ENCODE peak calls at places on chromosomes 13 and 19, in five cellular contexts. D is H9, W is H1, Z is trophoblast cell, K is mesenchymal stem cell. E is an unnamed sample.

GRCh38 chr19:54674021-54674617 is 11.3 kb downstream of the LILRB4 start:
- DNase-seq in D (no peak), W (no peak), Z (no peak), K (no peak), E (no peak)

GRCh38 chr19:8392017-8392591 is 1.9 kb downstream of the RAB11B start:
- DNase-seq in D (no peak), W (no peak), Z (no peak), K (peak), E (no peak)

GRCh38 chr19:21749090-21749489 is 18.3 kb downstream of the ZNF100 start:
- DNase-seq in D (no peak), W (no peak), Z (no peak), K (no peak), E (no peak)

GRCh38 chr19:55303477-55303876 is 19.7 kb downstream of the BRSK1 start:
- DNase-seq in D (no peak), W (no peak), Z (no peak), K (no peak), E (no peak)

GRCh38 chr19:33464733-33465115 is 56.9 kb downstream of the PEPD start:
- DNase-seq in D (peak), W (no peak), Z (no peak), K (no peak), E (no peak)

GRCh38 chr13:113110852-113111315 is 5.3 kb downstream of the F7 start:
- DNase-seq in D (no peak), W (no peak), Z (no peak), K (no peak), E (no peak)

GRCh38 chr19:28643284-28643683 is 569.7 kb downstream of the UQCRFS1 start:
- DNase-seq in D (no peak), W (no peak), Z (no peak), K (no peak), E (no peak)

GRCh38 chr13:74136089-74136658 is 2.0 kb upstream of the KLF12 start:
- DNase-seq in D (no peak), W (no peak), Z (no peak), K (peak), E (no peak)

GRCh38 chr13:39561971-39562370 is 41.0 kb downstream of the LHFPL6 start:
- DNase-seq in D (no peak), W (no peak), Z (no peak), K (no peak), E (no peak)

GRCh38 chr13:31767175-31767900 is 28.0 kb downstream of the RXFP2 start:
- DNase-seq in D (no peak), W (no peak), Z (peak), K (peak), E (no peak)

GRCh38 chr19:16416996-16417395 is 54.8 kb downstream of the EPS15L1 start:
- DNase-seq in D (no peak), W (no peak), Z (no peak), K (no peak), E (no peak)

GRCh38 chr13:47484564-47484963 is 516.5 kb downstream of the SUCLA2 start:
- DNase-seq in D (no peak), W (no peak), Z (no peak), K (peak), E (no peak)

GRCh38 chr13:21670006-21670882 is 629 bp upstream of the FGF9 start:
- DNase-seq in D (peak), W (no peak), Z (no peak), K (peak), E (peak)

GRCh38 chr19:33298146-33298911 is 4.0 kb downstream of the CEBPA start:
- DNase-seq in D (no peak), W (no peak), Z (peak), K (no peak), E (no peak)

GRCh38 chr19:45598267-45599011 is 3.6 kb downstream of the GPR4 start:
- DNase-seq in D (no peak), W (no peak), Z (no peak), K (no peak), E (no peak)

GRCh38 chr19:19545128-19545591 is 7.1 kb downstream of the CILP2 start:
- DNase-seq in D (no peak), W (no peak), Z (no peak), K (no peak), E (no peak)

GRCh38 chr19:10884273-10884672 is 12.9 kb downstream of the CARM1 start:
- DNase-seq in D (no peak), W (no peak), Z (no peak), K (peak), E (no peak)

GRCh38 chr19:55305491-55305890 is 19.6 kb downstream of the TMEM150B start:
- DNase-seq in D (peak), W (no peak), Z (peak), K (peak), E (no peak)

GRCh38 chr19:14536926-14537692 is 7.7 kb downstream of the TECR start:
- DNase-seq in D (peak), W (peak), Z (peak), K (peak), E (peak)

GRCh38 chr13:42747399-42747873 is 33.9 kb upstream of the FAM216B start:
- DNase-seq in D (no peak), W (no peak), Z (peak), K (peak), E (no peak)

GRCh38 chr19:16566161-16566560 is 6.1 kb downstream of the SLC35E1 start:
- DNase-seq in D (no peak), W (no peak), Z (no peak), K (no peak), E (no peak)

GRCh38 chr13:65063753-65064152 is 2166.4 kb downstream of the PCDH9 start:
- DNase-seq in D (no peak), W (no peak), Z (no peak), K (no peak), E (no peak)

GRCh38 chr19:11995174-11995573 is 30.3 kb downstream of the ZNF763 start:
- DNase-seq in D (no peak), W (no peak), Z (no peak), K (peak), E (no peak)

GRCh38 chr13:110259651-110260050 is 47.3 kb downstream of the COL4A1 start:
- DNase-seq in D (no peak), W (no peak), Z (no peak), K (no peak), E (no peak)

GRCh38 chr13:106602178-106602577 is 34.2 kb upstream of the ARGLU1 start:
- DNase-seq in D (no peak), W (no peak), Z (no peak), K (no peak), E (no peak)

GRCh38 chr13:107712145-107712544 is 503.2 kb downstream of the LIG4 start:
- DNase-seq in D (no peak), W (no peak), Z (no peak), K (peak), E (no peak)

GRCh38 chr13:79874396-79875360 is 393.7 kb downstream of the NDFIP2 start:
- DNase-seq in D (no peak), W (no peak), Z (peak), K (no peak), E (no peak)

GRCh38 chr19:40365613-40366401 is 17.3 kb downstream of the PLD3 start:
- DNase-seq in D (peak), W (peak), Z (no peak), K (peak), E (peak)

GRCh38 chr13:75787249-75787940 is 151.3 kb downstream of the LMO7 start:
- DNase-seq in D (no peak), W (no peak), Z (no peak), K (peak), E (no peak)
- H3K4me2 ChIP-seq in D (no peak), W (no peak), Z (no peak), K (no peak), E (no peak)

GRCh38 chr13:28528388-28528787 is 33.5 kb upstream of the FLT1 start:
- DNase-seq in D (no peak), W (no peak), Z (no peak), K (no peak), E (no peak)
- H2AFZ ChIP-seq in D (no peak), W (no peak), Z (no peak), K (no peak), E (no peak)

GRCh38 chr19:4029247-4029614 is 21.7 kb downstream of the PIAS4 start:
- DNase-seq in D (no peak), W (no peak), Z (no peak), K (no peak), E (no peak)

GRCh38 chr19:4030981-4031380 is 23.4 kb downstream of the PIAS4 start:
- DNase-seq in D (no peak), W (no peak), Z (no peak), K (no peak), E (no peak)

GRCh38 chr19:4027146-4027545 is 19.6 kb downstream of the PIAS4 start:
- DNase-seq in D (no peak), W (no peak), Z (no peak), K (no peak), E (no peak)

GRCh38 chr19:4030552-4030951 is 23.0 kb downstream of the PIAS4 start:
- DNase-seq in D (no peak), W (no peak), Z (no peak), K (no peak), E (no peak)

DNA sequence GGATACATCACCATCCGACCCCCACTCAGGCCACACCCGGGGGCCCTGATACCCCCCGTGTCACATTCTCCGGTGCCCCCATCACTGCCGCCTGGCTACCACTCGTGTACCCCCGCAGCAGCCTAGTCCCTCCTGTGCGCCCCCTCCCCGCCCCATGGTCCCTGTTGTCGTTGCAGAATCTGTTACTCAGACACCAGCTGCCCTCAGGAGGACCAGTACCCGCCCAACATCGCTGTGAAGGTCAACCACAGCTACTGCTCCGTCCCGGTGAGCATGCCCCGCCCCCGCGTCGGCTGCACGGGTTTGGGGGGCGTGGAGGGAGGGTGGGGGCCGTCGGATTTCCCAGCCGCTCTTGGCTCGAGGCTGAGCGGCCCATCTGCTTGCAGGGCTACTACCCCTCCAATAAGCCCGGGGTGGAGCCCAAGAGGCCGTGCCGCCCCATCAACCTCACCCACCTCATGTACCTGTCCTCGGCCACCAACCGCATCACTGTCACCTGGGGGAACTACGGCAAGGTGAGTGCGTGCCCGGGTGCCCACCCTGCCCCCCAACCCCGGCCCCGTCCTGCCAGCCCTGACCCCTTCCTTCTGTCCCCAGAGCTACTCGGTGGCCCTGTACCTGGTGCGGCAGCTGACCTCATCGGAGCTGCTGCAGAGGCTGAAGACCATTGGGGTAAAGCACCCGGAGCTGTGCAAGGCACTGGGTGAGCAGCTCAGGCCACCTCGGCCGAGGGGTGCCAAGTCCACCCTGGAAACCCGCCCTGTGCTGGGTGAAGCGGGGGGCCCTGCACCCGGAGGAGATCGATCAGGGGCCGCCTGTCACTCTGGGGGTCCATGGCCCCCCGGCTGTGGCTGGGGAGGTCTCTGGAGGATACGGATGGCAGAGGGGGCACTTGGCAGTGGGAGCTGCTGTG is 21.1 kb downstream of the PIAS4 start:
- DNase-seq in D (no peak), W (no peak), Z (no peak), K (no peak), E (no peak)
- H2BK12ac ChIP-seq in D (no peak), W (no peak), Z (no peak), K (no peak), E (no peak)

GRCh38 chr13:46140044-46140443 is 35.2 kb upstream of the CPB2 start:
- DNase-seq in D (no peak), W (no peak), Z (no peak), K (no peak), E (no peak)

GRCh38 chr13:46145950-46146349 is 36.0 kb downstream of the LCP1 start:
- DNase-seq in D (no peak), W (no peak), Z (no peak), K (no peak), E (no peak)

GRCh38 chr13:46146898-46147297 is 35.1 kb downstream of the LCP1 start:
- DNase-seq in D (peak), W (no peak), Z (no peak), K (peak), E (no peak)

GRCh38 chr13:46143239-46143701 is 38.4 kb upstream of the CPB2 start:
- DNase-seq in D (no peak), W (no peak), Z (no peak), K (no peak), E (no peak)

GRCh38 chr13:46142692-46143238 is 37.9 kb upstream of the CPB2 start:
- DNase-seq in D (no peak), W (no peak), Z (no peak), K (no peak), E (no peak)
- H3K4me2 ChIP-seq in D (no peak), W (no peak), Z (no peak), K (no peak), E (no peak)

GRCh38 chr13:83883061-83883523 is 818 bp upstream of the SLITRK1 start:
- DNase-seq in D (peak), W (no peak), Z (no peak), K (no peak), E (no peak)
- H2AFZ ChIP-seq in D (peak), W (peak), Z (no peak), K (no peak), E (peak)

GRCh38 chr13:48715977-48716376 is 62.2 kb downstream of the CYSLTR2 start:
- DNase-seq in D (no peak), W (no peak), Z (no peak), K (no peak), E (no peak)
- H2BK12ac ChIP-seq in D (no peak), W (no peak), Z (no peak), K (no peak), E (no peak)

GRCh38 chr19:35037716-35038622 is 3.6 kb upstream of the HPN start:
- DNase-seq in D (no peak), W (no peak), Z (no peak), K (no peak), E (no peak)

GRCh38 chr19:35040474-35040825 is 1.1 kb upstream of the HPN start:
- DNase-seq in D (no peak), W (no peak), Z (no peak), K (no peak), E (no peak)

GRCh38 chr19:35040826-35041547 is 534 bp upstream of the HPN start:
- DNase-seq in D (peak), W (no peak), Z (no peak), K (peak), E (no peak)

GRCh38 chr19:35039881-35040456 is 1.6 kb upstream of the HPN start:
- DNase-seq in D (peak), W (no peak), Z (no peak), K (no peak), E (no peak)

GRCh38 chr19:35038623-35039512 is 2.7 kb upstream of the HPN start:
- DNase-seq in D (no peak), W (no peak), Z (no peak), K (peak), E (no peak)
- H3K4me2 ChIP-seq in D (no peak), W (no peak), Z (no peak), K (no peak), E (no peak)

GRCh38 chr13:36414461-36414860 is 17.8 kb upstream of the CCNA1 start:
- DNase-seq in D (no peak), W (no peak), Z (no peak), K (no peak), E (no peak)

GRCh38 chr13:36417328-36417727 is 15.0 kb upstream of the CCNA1 start:
- DNase-seq in D (no peak), W (no peak), Z (no peak), K (no peak), E (no peak)

GRCh38 chr13:36412736-36413135 is 19.6 kb upstream of the CCNA1 start:
- DNase-seq in D (no peak), W (no peak), Z (no peak), K (no peak), E (no peak)

GRCh38 chr13:36418022-36418805 is 14.1 kb upstream of the CCNA1 start:
- DNase-seq in D (no peak), W (no peak), Z (no peak), K (peak), E (no peak)

DNA sequence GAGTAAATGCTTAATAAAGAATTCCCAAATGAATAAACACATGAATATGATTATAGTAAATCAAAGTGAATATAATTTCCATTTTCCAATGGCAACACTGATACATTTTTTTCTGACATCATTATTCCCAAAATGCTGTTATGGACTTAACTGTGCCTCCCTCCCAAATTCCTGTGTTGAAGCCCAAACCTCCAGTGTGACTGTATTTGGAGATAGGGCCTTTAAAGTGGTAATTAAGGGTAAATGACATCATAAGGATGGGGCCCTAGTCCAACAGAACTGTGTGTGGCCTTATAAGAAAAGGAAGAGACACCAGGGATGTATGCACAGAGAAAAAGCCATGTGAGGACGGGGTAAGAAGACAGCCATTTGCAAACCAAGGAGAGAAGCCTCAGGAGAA is 19.1 kb upstream of the CCNA1 start:
- DNase-seq in D (no peak), W (no peak), Z (no peak), K (no peak), E (no peak)
- H2AFZ ChIP-seq in D (no peak), W (no peak), Z (no peak), K (no peak), E (no peak)

GRCh38 chr19:47269596-47269995 is 5.1 kb upstream of the INAFM1 start:
- DNase-seq in D (no peak), W (no peak), Z (no peak), K (no peak), E (no peak)

GRCh38 chr19:47268028-47268427 is 6.7 kb upstream of the INAFM1 start:
- DNase-seq in D (no peak), W (no peak), Z (no peak), K (no peak), E (no peak)

GRCh38 chr19:47267350-47267759 is 7.3 kb upstream of the INAFM1 start:
- DNase-seq in D (no peak), W (no peak), Z (no peak), K (no peak), E (no peak)

GRCh38 chr19:47264629-47265028 is 8.3 kb downstream of the CCDC9 start:
- DNase-seq in D (no peak), W (no peak), Z (no peak), K (no peak), E (no peak)

GRCh38 chr19:47266401-47266885 is 8.2 kb upstream of the INAFM1 start:
- DNase-seq in D (no peak), W (no peak), Z (peak), K (no peak), E (no peak)
- H2BK12ac ChIP-seq in D (no peak), W (no peak), Z (no peak), K (no peak), E (no peak)

DNA sequence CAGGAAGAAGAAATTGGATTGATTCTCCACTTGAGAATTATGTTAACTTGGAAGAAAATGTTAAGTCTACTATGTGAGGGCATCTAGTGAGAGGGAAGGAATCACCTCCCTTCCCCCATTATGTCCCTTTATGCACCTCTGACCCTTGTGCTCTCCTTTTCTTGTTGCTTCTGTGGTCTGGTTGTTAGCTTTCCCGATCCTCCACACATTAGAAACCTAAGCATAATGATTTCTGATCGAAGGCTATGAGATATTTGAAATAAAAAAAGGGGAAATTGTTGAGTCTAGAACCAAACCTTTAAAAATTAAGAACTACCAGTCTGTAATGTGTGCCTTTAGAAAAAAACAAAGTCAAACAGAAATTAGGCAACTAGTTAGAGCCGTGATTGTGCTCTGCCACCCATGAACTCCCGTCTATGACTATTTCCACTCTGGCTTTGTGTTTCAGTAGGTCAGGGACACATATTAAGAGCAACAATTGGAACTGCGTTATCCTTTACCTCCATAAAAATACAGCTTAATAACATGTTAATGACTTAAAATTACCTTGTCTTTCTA is 463 bp upstream of the GPC6 start:
- DNase-seq in D (no peak), W (no peak), Z (no peak), K (no peak), E (peak)
- H3K4me2 ChIP-seq in D (peak), W (peak), Z (peak), K (peak), E (peak)